ENCODE peak calls at places on chromosomes 6 and 20, in nine cellular contexts. U, A, H, C, F, J, L, K and Q are unnamed samples.

GRCh38 chr6:122008105-122009100 is 391.0 kb upstream of the HSF2 start:
- DNase-seq in F (no peak), H (no peak), A (no peak), L (no peak), K (peak), C (no peak), J (no peak), U (no peak), Q (no peak)

GRCh38 chr6:31919624-31920303 is 7.8 kb upstream of the C2 start:
- DNase-seq in K (no peak), U (no peak), F (no peak), L (no peak), J (no peak), H (no peak), C (no peak), A (no peak), Q (no peak)

GRCh38 chr6:11492444-11493300 is 44.9 kb upstream of the TMEM170B start:
- DNase-seq in A (no peak), L (no peak), J (no peak), C (no peak), K (no peak), F (no peak), H (no peak), U (no peak), Q (no peak)

GRCh38 chr6:49556429-49556837 is 6.0 kb downstream of the C6orf141 start:
- DNase-seq in L (peak), H (peak), K (peak), F (no peak), J (no peak), U (peak), C (no peak), A (no peak), Q (peak)

GRCh38 chr20:34111057-34111711 is 859 bp downstream of the EIF2S2 start:
- DNase-seq in C (no peak), A (no peak), H (peak), J (no peak), U (peak), L (peak), F (no peak), K (peak), Q (peak)

GRCh38 chr6:21595951-21596378 is 2.4 kb downstream of the SOX4 start:
- DNase-seq in A (no peak), J (no peak), H (no peak), L (no peak), K (no peak), C (no peak), U (no peak), F (peak), Q (peak)

GRCh38 chr6:125114248-125114858 is 39.2 kb upstream of the TPD52L1 start:
- DNase-seq in H (peak), J (peak), F (no peak), A (no peak), L (peak), C (peak), K (peak), U (peak), Q (peak)

GRCh38 chr6:97865612-97866011 is 582.6 kb upstream of the MMS22L start:
- DNase-seq in U (peak), C (no peak), L (no peak), K (no peak), J (no peak), A (no peak), H (no peak), F (no peak), Q (no peak)

GRCh38 chr6:147507162-147508072 is 1.1 kb upstream of the SAMD5 start:
- DNase-seq in L (no peak), C (peak), H (peak), J (no peak), F (peak), A (no peak), U (no peak), K (no peak), Q (peak)

GRCh38 chr20:43915209-43916072 is 789 bp downstream of the TOX2 start:
- DNase-seq in L (no peak), A (peak), J (no peak), C (peak), U (no peak), F (no peak), H (peak), K (no peak), Q (no peak)

GRCh38 chr6:158810149-158811095 is 8.7 kb downstream of the EZR start:
- DNase-seq in K (no peak), U (peak), L (no peak), J (no peak), A (no peak), F (no peak), C (no peak), H (no peak), Q (no peak)

GRCh38 chr6:39870950-39871349 is 63.3 kb downstream of the MOCS1 start:
- DNase-seq in H (no peak), L (no peak), K (no peak), C (no peak), F (no peak), A (no peak), U (no peak), J (no peak), Q (peak)

GRCh38 chr20:46681032-46681854 is 8.0 kb downstream of the TP53RK start:
- DNase-seq in H (peak), F (no peak), K (no peak), J (peak), C (peak), L (peak), U (peak), A (peak), Q (peak)

GRCh38 chr20:17655865-17656489 is 26.1 kb downstream of the RRBP1 start:
- DNase-seq in C (no peak), H (no peak), J (no peak), K (no peak), F (no peak), U (no peak), L (no peak), A (no peak), Q (no peak)

GRCh38 chr20:7505835-7506221 is 434.4 kb downstream of the HAO1 start:
- DNase-seq in J (no peak), H (no peak), U (no peak), K (no peak), F (no peak), L (no peak), A (no peak), C (no peak), Q (no peak)

GRCh38 chr6:2563635-2564034 is 187.1 kb downstream of the MYLK4 start:
- DNase-seq in A (no peak), L (no peak), J (no peak), C (peak), H (no peak), U (peak), F (no peak), K (no peak), Q (no peak)

GRCh38 chr6:127069659-127070279 is 48.7 kb upstream of the RSPO3 start:
- DNase-seq in K (peak), C (no peak), A (no peak), F (no peak), U (peak), H (peak), L (peak), J (no peak), Q (peak)

GRCh38 chr6:34157851-34158250 is 12.0 kb upstream of the GRM4 start:
- DNase-seq in A (no peak), J (no peak), L (no peak), F (no peak), C (no peak), K (no peak), H (no peak), U (no peak), Q (no peak)

GRCh38 chr6:35343092-35343834 is 905 bp downstream of the PPARD start:
- DNase-seq in L (no peak), F (no peak), A (no peak), J (no peak), U (peak), K (no peak), C (no peak), H (no peak), Q (no peak)

GRCh38 chr6:20319520-20320357 is 81.9 kb upstream of the E2F3 start:
- DNase-seq in C (peak), L (no peak), H (no peak), U (no peak), F (no peak), K (no peak), A (peak), J (peak), Q (no peak)

GRCh38 chr6:138001750-138002349 is 105.4 kb downstream of the PERP start:
- DNase-seq in U (peak), F (no peak), H (peak), K (peak), C (peak), J (peak), L (peak), A (peak), Q (peak)

GRCh38 chr6:53672232-53672631 is 6.7 kb upstream of the KLHL31 start:
- DNase-seq in K (no peak), C (no peak), H (no peak), U (no peak), A (no peak), J (no peak), L (no peak), F (no peak), Q (no peak)

GRCh38 chr6:113169484-113169883 is 687.7 kb upstream of the MARCKS start:
- DNase-seq in L (no peak), C (no peak), J (no peak), H (no peak), K (no peak), F (no peak), U (no peak), A (no peak), Q (no peak)